ENCODE peak calls at places on chromosomes 5 and 9, in six cellular contexts. E is K562, P is HCT116, C is H1, X is SK-N-SH, W is GM12878. R is an unnamed sample.

GRCh38 chr5:130021000-130021399 is 116.7 kb downstream of the CHSY3 start:
- DNase-seq in P (no peak), C (no peak), W (no peak), X (no peak), E (no peak), R (no peak)

GRCh38 chr9:89625721-89626687 is 21.2 kb downstream of the GADD45G start:
- DNase-seq in C (no peak), X (no peak), P (no peak), W (no peak), E (no peak), R (no peak)

GRCh38 chr5:124700930-124701458 is 45.4 kb downstream of the ZNF608 start:
- DNase-seq in P (no peak), W (no peak), E (no peak), C (no peak), X (no peak), R (peak)

GRCh38 chr9:15231788-15232635 is 75.0 kb downstream of the TTC39B start:
- DNase-seq in C (no peak), W (no peak), X (peak), E (peak), P (peak), R (no peak)

GRCh38 chr9:104232781-104233341 is 138.8 kb downstream of the SMC2 start:
- DNase-seq in C (no peak), X (no peak), W (no peak), E (no peak), P (no peak), R (no peak)

GRCh38 chr9:129333961-129334743 is 156.1 kb upstream of the IER5L start:
- DNase-seq in E (peak), W (no peak), C (peak), P (peak), X (peak), R (peak)

GRCh38 chr5:53537711-53538110 is 22.7 kb upstream of the NDUFS4 start:
- DNase-seq in X (no peak), W (no peak), E (no peak), C (no peak), P (no peak), R (no peak)

GRCh38 chr9:88433583-88434240 is 45.5 kb downstream of the SPIN1 start:
- DNase-seq in P (no peak), W (no peak), C (no peak), X (no peak), E (peak), R (no peak)

GRCh38 chr9:101462558-101462957 is 27.0 kb upstream of the ALDOB start:
- DNase-seq in P (no peak), W (no peak), C (peak), X (no peak), E (peak), R (no peak)

DNA sequence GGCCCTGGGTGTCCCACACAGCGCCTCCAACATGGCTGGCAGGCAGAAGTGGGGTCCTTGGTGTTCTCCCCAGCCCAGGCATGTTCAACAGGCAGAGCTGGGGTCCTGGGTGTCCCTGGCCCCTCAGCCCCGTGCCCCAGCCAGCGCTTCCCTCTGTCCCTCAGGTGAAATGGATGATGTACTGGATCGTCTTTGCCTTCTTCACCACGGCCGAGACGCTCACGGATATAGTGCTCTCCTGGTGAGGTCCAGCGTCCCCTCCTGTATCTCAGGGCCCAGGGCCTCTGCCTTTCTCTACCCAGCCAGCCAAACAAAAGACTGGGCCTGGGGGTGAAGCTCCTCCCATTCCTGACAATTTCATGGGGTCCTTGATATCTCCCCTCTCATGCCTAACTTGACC is 2.4 kb downstream of the REEP2 start:
- DNase-seq in X (no peak), C (no peak), W (no peak), E (no peak), P (no peak), R (no peak)
- TF ChIP-seq JUND in X (no peak), C (no peak), W (no peak), E (no peak), P (no peak), R (no peak)

GRCh38 chr5:1506242-1507015 is 17.3 kb downstream of the LPCAT1 start:
- DNase-seq in W (no peak), E (no peak), C (no peak), X (no peak), P (no peak), R (no peak)
- TF ChIP-seq JUND in W (no peak), E (no peak), C (no peak), X (no peak), P (no peak), R (no peak)

DNA sequence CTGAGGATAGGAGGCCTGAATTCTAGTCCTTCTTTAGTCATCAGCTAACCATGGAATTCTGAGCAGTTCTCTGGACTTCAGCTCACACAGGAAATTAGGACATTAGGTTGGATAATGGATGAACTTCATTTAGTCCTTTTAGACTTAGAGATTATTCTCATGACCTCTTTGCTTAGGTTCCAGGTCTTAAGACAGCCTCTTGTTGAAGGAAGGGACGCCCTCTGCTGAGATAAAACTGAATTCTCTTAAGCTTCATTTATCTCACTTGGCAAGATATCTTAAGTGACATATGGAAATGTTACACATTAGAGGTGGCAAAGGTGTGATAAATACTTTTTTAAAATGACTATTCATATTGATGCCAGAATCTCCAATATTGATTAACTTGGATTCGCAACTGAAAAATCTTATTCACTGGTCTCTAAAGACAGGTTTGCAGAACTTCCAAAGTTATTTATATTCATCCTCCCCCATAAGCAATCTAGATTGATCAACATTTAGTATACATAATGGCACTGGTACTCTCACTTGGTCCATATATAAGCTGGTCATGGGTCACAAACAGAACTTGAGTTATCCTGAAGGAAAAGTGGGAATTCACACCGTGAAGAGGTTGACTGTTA is 16.9 kb upstream of the ZNF366 start:
- DNase-seq in E (peak), W (peak), X (no peak), P (peak), C (no peak), R (no peak)
- TF ChIP-seq JUND in E (no peak), W (no peak), X (no peak), P (no peak), C (no peak), R (no peak)

GRCh38 chr9:133464638-133465037 is 4.9 kb downstream of the CACFD1 start:
- DNase-seq in E (no peak), X (no peak), P (no peak), C (no peak), W (no peak), R (no peak)

GRCh38 chr9:133460405-133461175 is 812 bp downstream of the CACFD1 start:
- DNase-seq in X (no peak), E (peak), C (no peak), W (no peak), P (no peak), R (peak)

GRCh38 chr9:133461975-133462374 is 2.2 kb downstream of the CACFD1 start:
- DNase-seq in P (no peak), W (no peak), C (no peak), E (no peak), X (no peak), R (no peak)

GRCh38 chr9:133463864-133464615 is 4.3 kb downstream of the CACFD1 start:
- DNase-seq in P (no peak), X (no peak), W (no peak), E (peak), C (no peak), R (no peak)

GRCh38 chr9:133463234-133463863 is 3.6 kb downstream of the CACFD1 start:
- DNase-seq in C (no peak), X (no peak), E (peak), W (no peak), P (no peak), R (peak)
- TF ChIP-seq JUND in C (no peak), X (no peak), E (no peak), W (no peak), P (no peak), R (no peak)

DNA sequence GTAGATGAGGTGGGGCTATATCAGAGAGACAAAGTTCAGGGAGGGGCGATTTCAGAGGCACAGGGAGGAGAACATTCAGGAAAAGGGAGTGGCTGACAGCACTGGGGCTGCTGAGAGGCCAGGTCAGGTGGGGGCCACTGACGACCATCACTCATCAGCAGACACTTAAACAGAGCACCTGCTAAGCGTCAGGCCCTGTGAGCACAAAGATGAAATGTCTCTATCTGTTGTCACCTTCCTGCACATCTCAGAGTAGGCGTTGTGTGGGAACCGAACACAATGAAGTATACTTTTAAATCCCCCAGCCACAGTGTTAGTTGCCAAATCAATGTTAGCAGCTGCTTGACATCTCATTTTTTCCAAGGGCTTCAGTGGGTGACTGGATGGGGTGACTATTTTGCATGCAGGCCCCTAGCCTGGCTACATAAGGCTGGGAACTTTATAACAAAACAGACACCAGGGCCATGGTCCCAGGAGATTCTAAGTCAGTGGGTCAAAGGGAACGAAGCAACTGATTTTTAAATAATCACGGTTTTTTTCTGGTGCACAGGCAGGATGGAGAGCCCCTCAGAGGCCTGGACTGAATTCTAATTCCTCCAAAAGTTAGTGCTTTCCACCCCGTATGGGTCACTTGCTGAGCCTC is 31.1 kb upstream of the ANKRD18A start:
- DNase-seq in E (no peak), W (peak), C (no peak), P (no peak), X (no peak), R (no peak)
- TF ChIP-seq JUND in E (no peak), W (no peak), C (no peak), P (no peak), X (no peak), R (no peak)